ENCODE peak calls at places on chromosomes 12 and 14, in four cellular contexts. One of them, this sample, is unnamed.

GRCh38 chr12:20567413-20567812 is 127.7 kb upstream of the SLCO1C1 start:
- DNase-seq in AG04450: no peak
- DNase-seq in fibroblast of mammary gland: peak; percentile 6
- DNase-seq in mucosa of descending colon: no peak
- DNase-seq in this sample: no peak

GRCh38 chr12:52037248-52037861 is 13.9 kb upstream of the NR4A1 start:
- DNase-seq in fibroblast of mammary gland: peak; percentile 54
- DNase-seq in AG04450: no peak
- DNase-seq in mucosa of descending colon: peak; percentile 74
- DNase-seq in this sample: no peak

GRCh38 chr14:84312551-84312950 is 1217.4 kb upstream of the FLRT2 start:
- DNase-seq in fibroblast of mammary gland: no peak
- DNase-seq in AG04450: no peak
- DNase-seq in mucosa of descending colon: no peak
- DNase-seq in this sample: no peak

GRCh38 chr14:92726135-92726932 is 22.1 kb downstream of the LGMN start:
- DNase-seq in mucosa of descending colon: peak; percentile 88
- DNase-seq in AG04450: peak; percentile 51
- DNase-seq in fibroblast of mammary gland: peak; percentile 96
- DNase-seq in this sample: no peak

GRCh38 chr14:50028458-50028857 is 87.9 kb downstream of the VCPKMT start:
- DNase-seq in AG04450: no peak
- DNase-seq in fibroblast of mammary gland: no peak
- DNase-seq in mucosa of descending colon: no peak
- DNase-seq in this sample: no peak

GRCh38 chr14:22478670-22479069 is 110.4 kb downstream of the DAD1 start:
- DNase-seq in AG04450: no peak
- DNase-seq in fibroblast of mammary gland: peak; percentile 22
- DNase-seq in mucosa of descending colon: no peak
- DNase-seq in this sample: peak; percentile 24

GRCh38 chr12:18320036-18320617 is 58.8 kb downstream of the PIK3C2G start:
- DNase-seq in AG04450: peak; percentile 59
- DNase-seq in fibroblast of mammary gland: peak; percentile 69
- DNase-seq in mucosa of descending colon: no peak
- DNase-seq in this sample: no peak

GRCh38 chr14:63952933-63953437 is 100.2 kb downstream of the SYNE2 start:
- DNase-seq in AG04450: no peak
- DNase-seq in mucosa of descending colon: no peak
- DNase-seq in fibroblast of mammary gland: peak; percentile 5
- DNase-seq in this sample: no peak

GRCh38 chr14:20848955-20849570 is 42.1 kb upstream of the RNASE3 start:
- DNase-seq in mucosa of descending colon: no peak
- DNase-seq in fibroblast of mammary gland: no peak
- DNase-seq in AG04450: no peak
- DNase-seq in this sample: no peak

GRCh38 chr14:38256358-38256840 is 506 bp upstream of the CLEC14A start:
- DNase-seq in fibroblast of mammary gland: peak; percentile 43
- DNase-seq in mucosa of descending colon: no peak
- DNase-seq in AG04450: no peak
- DNase-seq in this sample: peak; percentile 21

GRCh38 chr14:39038542-39038941 is 64.5 kb downstream of the SEC23A start:
- DNase-seq in mucosa of descending colon: no peak
- DNase-seq in fibroblast of mammary gland: no peak
- DNase-seq in AG04450: no peak
- DNase-seq in this sample: no peak

GRCh38 chr12:132153501-132154340 is 9.5 kb downstream of the NOC4L start:
- DNase-seq in mucosa of descending colon: peak; percentile 73
- DNase-seq in AG04450: no peak
- DNase-seq in fibroblast of mammary gland: peak; percentile 68
- DNase-seq in this sample: peak; percentile 31

GRCh38 chr12:29148958-29149690 is at the start of gene FAR2:
- DNase-seq in fibroblast of mammary gland: peak; percentile 54
- DNase-seq in mucosa of descending colon: peak; percentile 86
- DNase-seq in AG04450: no peak
- DNase-seq in this sample: no peak

GRCh38 chr14:51552768-51553426 is 98.8 kb upstream of the FRMD6 start:
- DNase-seq in fibroblast of mammary gland: no peak
- DNase-seq in mucosa of descending colon: no peak
- DNase-seq in AG04450: no peak
- DNase-seq in this sample: no peak

GRCh38 chr12:118290130-118290529 is 82.6 kb downstream of the TAOK3 start:
- DNase-seq in mucosa of descending colon: no peak
- DNase-seq in fibroblast of mammary gland: peak; percentile 33
- DNase-seq in AG04450: peak; percentile 36
- DNase-seq in this sample: no peak

GRCh38 chr14:51860164-51860835 is at the start of gene GNG2:
- DNase-seq in AG04450: no peak
- DNase-seq in fibroblast of mammary gland: peak; percentile 79
- DNase-seq in mucosa of descending colon: peak; percentile 89
- DNase-seq in this sample: peak; percentile 81

GRCh38 chr14:50607181-50607580 is 47.2 kb downstream of the ATL1 start:
- DNase-seq in mucosa of descending colon: no peak
- DNase-seq in fibroblast of mammary gland: peak; percentile 84
- DNase-seq in AG04450: no peak
- DNase-seq in this sample: no peak

GRCh38 chr14:51575225-51576111 is 76.2 kb upstream of the FRMD6 start:
- DNase-seq in AG04450: no peak
- DNase-seq in mucosa of descending colon: no peak
- DNase-seq in fibroblast of mammary gland: peak; percentile 58
- DNase-seq in this sample: peak; percentile 14

GRCh38 chr12:102107970-102108369 is 11.9 kb downstream of the NUP37 start:
- DNase-seq in mucosa of descending colon: no peak
- DNase-seq in AG04450: no peak
- DNase-seq in fibroblast of mammary gland: no peak
- DNase-seq in this sample: no peak

GRCh38 chr12:96132819-96133218 is 61.4 kb upstream of the ELK3 start:
- DNase-seq in fibroblast of mammary gland: no peak
- DNase-seq in mucosa of descending colon: peak; percentile 33
- DNase-seq in AG04450: no peak
- DNase-seq in this sample: no peak

GRCh38 chr12:30926243-30927209 is at the start of gene TSPAN11:
- DNase-seq in fibroblast of mammary gland: peak; percentile 20
- DNase-seq in mucosa of descending colon: no peak
- DNase-seq in AG04450: no peak
- DNase-seq in this sample: no peak

GRCh38 chr12:116977465-116978380 is 67.0 kb downstream of the FBXW8 start:
- DNase-seq in mucosa of descending colon: no peak
- DNase-seq in fibroblast of mammary gland: no peak
- DNase-seq in AG04450: no peak
- DNase-seq in this sample: no peak

GRCh38 chr14:31326111-31326510 is 94.2 kb downstream of the HEATR5A start:
- DNase-seq in mucosa of descending colon: no peak
- DNase-seq in AG04450: no peak
- DNase-seq in fibroblast of mammary gland: peak; percentile 57
- DNase-seq in this sample: no peak

GRCh38 chr12:110337912-110338710 is 57.1 kb downstream of the ATP2A2 start:
- DNase-seq in mucosa of descending colon: no peak
- DNase-seq in fibroblast of mammary gland: no peak
- DNase-seq in AG04450: no peak
- DNase-seq in this sample: no peak

GRCh38 chr12:109621864-109622485 is 48.4 kb downstream of the MVK start:
- DNase-seq in fibroblast of mammary gland: no peak
- DNase-seq in AG04450: no peak
- DNase-seq in mucosa of descending colon: no peak
- DNase-seq in this sample: no peak

GRCh38 chr12:6612652-6613014 is 5.5 kb upstream of the CHD4 start:
- DNase-seq in AG04450: no peak
- DNase-seq in fibroblast of mammary gland: no peak
- DNase-seq in mucosa of descending colon: no peak
- DNase-seq in this sample: no peak
- H3K4me3 ChIP-seq in AG04450: peak overlapping the region; percentile 7
- H3K4me3 ChIP-seq in fibroblast of mammary gland: no peak overlapping the region
- H3K4me3 ChIP-seq in mucosa of descending colon: no peak overlapping the region
- H3K4me3 ChIP-seq in this sample: peak overlapping the region; percentile 13

DNA sequence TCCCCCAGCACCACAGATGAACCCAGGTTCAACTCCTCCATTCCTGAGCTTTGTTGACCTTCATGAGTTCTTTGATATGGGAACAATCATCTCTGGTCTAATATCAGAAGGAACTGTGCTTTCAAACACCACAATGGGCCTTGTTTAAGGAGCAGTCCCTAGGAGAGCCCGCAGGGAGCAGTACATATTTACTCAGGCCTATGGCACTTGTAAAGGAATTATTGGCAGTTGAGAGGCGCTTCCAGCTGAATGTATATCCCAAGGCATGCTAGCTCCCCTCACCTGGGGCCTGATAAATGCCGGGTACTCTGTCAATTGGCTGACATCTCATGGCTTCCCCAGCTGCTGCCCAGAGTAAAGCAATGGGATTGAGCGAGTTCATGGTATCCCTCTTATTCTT is 76.2 kb downstream of the ZFP36L1 start:
- DNase-seq in fibroblast of mammary gland: no peak
- DNase-seq in mucosa of descending colon: no peak
- DNase-seq in AG04450: no peak
- DNase-seq in this sample: no peak
- TF ChIP-seq CTCF in fibroblast of mammary gland: no peak
- TF ChIP-seq CTCF in mucosa of descending colon: no peak
- TF ChIP-seq CTCF in AG04450: no peak
- TF ChIP-seq CTCF in this sample: no peak

DNA sequence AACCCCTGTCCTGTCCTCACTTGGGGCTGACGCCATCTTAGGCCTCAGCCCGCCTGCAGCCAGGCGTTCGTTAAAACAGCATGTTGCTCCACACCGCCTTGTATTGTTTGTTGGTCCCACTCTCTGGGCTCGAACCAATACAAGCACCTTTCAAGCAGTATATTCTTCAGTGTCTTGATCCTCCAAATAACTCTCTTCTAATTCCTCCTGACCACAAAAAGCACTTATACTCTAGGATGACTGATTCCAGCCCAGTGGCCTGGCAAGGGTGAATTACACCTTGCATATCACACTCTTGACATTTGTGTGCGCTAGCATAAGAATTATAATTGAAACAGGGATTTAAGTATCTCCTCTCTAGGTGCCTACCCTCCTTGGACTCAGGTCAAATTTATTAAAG is 7.1 kb downstream of the CCER1 start:
- DNase-seq in mucosa of descending colon: no peak
- DNase-seq in fibroblast of mammary gland: no peak
- DNase-seq in AG04450: no peak
- DNase-seq in this sample: no peak
- H3K4me3 ChIP-seq in mucosa of descending colon: no peak overlapping the region
- H3K4me3 ChIP-seq in fibroblast of mammary gland: no peak overlapping the region
- H3K4me3 ChIP-seq in AG04450: no peak overlapping the region
- H3K4me3 ChIP-seq in this sample: no peak overlapping the region

GRCh38 chr14:55446127-55446736 is 5.8 kb upstream of the TBPL2 start:
- DNase-seq in AG04450: peak; percentile 42
- DNase-seq in fibroblast of mammary gland: peak; percentile 88
- DNase-seq in mucosa of descending colon: no peak
- DNase-seq in this sample: no peak
- TF ChIP-seq CTCF in AG04450: peak; percentile 80
- TF ChIP-seq CTCF in fibroblast of mammary gland: peak; percentile 74
- TF ChIP-seq CTCF in mucosa of descending colon: peak; percentile 50
- TF ChIP-seq CTCF in this sample: peak; percentile 61

DNA sequence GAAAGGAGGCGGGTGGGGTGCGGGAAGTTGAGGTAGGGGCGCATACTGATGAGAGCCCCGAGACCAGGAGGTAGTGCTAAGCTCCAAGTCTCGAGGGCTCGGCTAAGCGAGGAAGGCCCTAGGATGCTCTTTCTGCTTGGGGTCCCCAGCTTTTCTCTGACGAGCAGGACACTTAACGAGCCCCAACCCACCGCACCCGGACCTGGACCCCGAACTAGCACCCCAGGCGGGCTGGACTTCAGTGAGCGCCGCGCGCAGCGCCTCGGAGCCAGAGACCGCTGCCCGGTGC is 4.7 kb upstream of the C1QL4 start:
- DNase-seq in AG04450: no peak
- DNase-seq in fibroblast of mammary gland: no peak
- DNase-seq in mucosa of descending colon: no peak
- DNase-seq in this sample: no peak
- H3K4me3 ChIP-seq in AG04450: no peak overlapping the region
- H3K4me3 ChIP-seq in fibroblast of mammary gland: no peak overlapping the region
- H3K4me3 ChIP-seq in mucosa of descending colon: no peak overlapping the region
- H3K4me3 ChIP-seq in this sample: no peak overlapping the region

DNA sequence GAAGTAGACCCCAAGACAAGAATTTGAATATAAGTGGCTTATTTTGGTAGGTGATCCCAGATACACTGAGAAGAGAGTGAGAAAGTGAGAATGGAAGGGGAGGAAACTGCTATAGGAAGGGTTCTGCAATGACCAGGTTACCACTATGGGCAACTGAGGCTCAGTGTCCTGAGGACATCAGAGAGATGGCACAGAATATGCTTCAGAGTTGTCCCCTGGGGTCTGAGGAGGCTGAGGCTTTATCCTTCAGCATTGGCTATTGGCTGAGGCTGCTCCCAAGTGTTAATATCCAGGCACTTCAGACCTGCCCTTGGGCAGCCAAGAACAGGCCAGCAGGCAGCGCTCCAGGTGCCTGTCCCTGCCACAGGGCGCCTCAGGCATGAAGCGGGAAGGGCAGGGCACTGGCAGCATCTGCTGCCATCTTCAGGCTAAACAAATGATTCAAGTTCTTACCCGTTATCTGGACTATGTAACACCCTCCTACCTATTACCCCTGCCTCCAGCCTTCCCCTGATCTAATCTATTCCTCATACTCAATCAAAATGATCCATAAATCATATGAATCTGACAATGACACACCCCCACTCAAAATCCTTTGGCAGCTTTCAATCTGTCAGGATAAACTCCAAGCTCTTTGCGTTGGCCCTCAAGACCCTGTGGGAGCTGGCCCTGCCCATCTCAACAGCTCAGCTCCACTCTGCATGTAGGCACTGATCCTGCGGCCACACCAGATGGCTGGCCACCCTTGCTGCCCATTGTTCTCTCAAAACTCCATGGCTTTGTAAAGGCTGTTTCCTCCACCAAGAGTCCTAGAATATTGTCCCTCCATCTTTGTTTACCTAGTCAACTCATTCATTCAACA is 42.4 kb downstream of the CKAP4 start:
- DNase-seq in AG04450: no peak
- DNase-seq in mucosa of descending colon: no peak
- DNase-seq in fibroblast of mammary gland: no peak
- DNase-seq in this sample: no peak
- TF ChIP-seq CTCF in AG04450: no peak
- TF ChIP-seq CTCF in mucosa of descending colon: no peak
- TF ChIP-seq CTCF in fibroblast of mammary gland: no peak
- TF ChIP-seq CTCF in this sample: no peak

GRCh38 chr12:55720071-55720564 is at the start of gene RDH5:
- DNase-seq in AG04450: no peak
- DNase-seq in mucosa of descending colon: peak; percentile 83
- DNase-seq in fibroblast of mammary gland: peak; percentile 96
- DNase-seq in this sample: no peak
- H3K4me3 ChIP-seq in AG04450: peak within 1 kb of the TSS; percentile 12
- H3K4me3 ChIP-seq in mucosa of descending colon: no peak within 1 kb of the TSS
- H3K4me3 ChIP-seq in fibroblast of mammary gland: peak within 1 kb of the TSS; percentile 56
- H3K4me3 ChIP-seq in this sample: no peak within 1 kb of the TSS

GRCh38 chr14:57293851-57294837 is 25.4 kb downstream of the AP5M1 start:
- DNase-seq in AG04450: no peak
- DNase-seq in fibroblast of mammary gland: peak; percentile 27
- DNase-seq in mucosa of descending colon: no peak
- DNase-seq in this sample: no peak
- TF ChIP-seq CTCF in AG04450: peak; percentile 50
- TF ChIP-seq CTCF in fibroblast of mammary gland: peak; percentile 38
- TF ChIP-seq CTCF in mucosa of descending colon: no peak
- TF ChIP-seq CTCF in this sample: no peak